ENCODE peak calls at places on chromosomes 5 and 9, in five cellular contexts. N is sigmoid colon, F is thyroid gland, Y is GM12892, H is H54. W is an unnamed sample.

GRCh38 chr9:13241283-13241682 is 38.2 kb downstream of the MPDZ start:
- DNase-seq in N (no peak), F (no peak), Y (no peak), H (no peak), W (no peak)

GRCh38 chr5:113052041-113052795 is 75.6 kb downstream of the DCP2 start:
- DNase-seq in N (no peak), F (no peak), Y (no peak), H (no peak), W (no peak)

GRCh38 chr9:136661641-136662325 is 933 bp upstream of the EGFL7 start:
- DNase-seq in N (no peak), F (no peak), Y (no peak), H (no peak), W (peak; percentile 52)

GRCh38 chr9:93807166-93808013 is 147.8 kb downstream of the BARX1 start:
- DNase-seq in N (no peak), F (no peak), Y (no peak), H (peak; percentile 3), W (no peak)

GRCh38 chr9:126516936-126517750 is 96.6 kb upstream of the LMX1B start:
- DNase-seq in N (no peak), F (peak; percentile 13), Y (no peak), H (peak; percentile 97), W (no peak)

GRCh38 chr9:136352682-136353081 is 10.9 kb downstream of the DNLZ start:
- DNase-seq in N (no peak), F (peak; percentile 87), Y (no peak), H (no peak), W (no peak)

GRCh38 chr5:39503148-39503547 is 78.4 kb upstream of the DAB2 start:
- DNase-seq in N (peak; percentile 88), F (no peak), Y (no peak), H (no peak), W (no peak)

GRCh38 chr5:127899214-127899610 is 184.4 kb upstream of the SLC12A2 start:
- DNase-seq in N (no peak), F (no peak), Y (no peak), H (no peak), W (no peak)

GRCh38 chr5:10111575-10111974 is 138.1 kb downstream of the ATPSCKMT start:
- DNase-seq in N (no peak), F (peak; percentile 10), Y (no peak), H (peak; percentile 73), W (no peak)

GRCh38 chr9:131747352-131747751 is 7.5 kb upstream of the RAPGEF1 start:
- DNase-seq in N (no peak), F (no peak), Y (no peak), H (no peak), W (no peak)

GRCh38 chr5:84715087-84715486 is 330.4 kb upstream of the EDIL3 start:
- DNase-seq in N (no peak), F (no peak), Y (no peak), H (no peak), W (no peak)

GRCh38 chr9:36341936-36342577 is 58.0 kb downstream of the RNF38 start:
- DNase-seq in N (no peak), F (no peak), Y (no peak), H (no peak), W (no peak)

GRCh38 chr5:35285011-35285410 is 54.7 kb upstream of the PRLR start:
- DNase-seq in N (no peak), F (no peak), Y (no peak), H (no peak), W (no peak)

GRCh38 chr5:167743685-167744084 is 547.8 kb upstream of the WWC1 start:
- DNase-seq in N (no peak), F (peak; percentile 21), Y (no peak), H (peak; percentile 19), W (no peak)

GRCh38 chr9:124743686-124744348 is 27.3 kb downstream of the NR6A1 start:
- DNase-seq in N (no peak), F (no peak), Y (no peak), H (no peak), W (no peak)

GRCh38 chr9:4805519-4805918 is 12.8 kb downstream of the RCL1 start:
- DNase-seq in N (no peak), F (no peak), Y (no peak), H (no peak), W (no peak)
- TF ChIP-seq POLR2A in N (no peak), F (no peak), Y (no peak), H (no peak), W (no peak)

GRCh38 chr5:126137771-126138474 is 285.3 kb upstream of the GRAMD2B start:
- DNase-seq in N (no peak), F (no peak), Y (no peak), H (no peak), W (no peak)
- TF ChIP-seq POLR2A in N (no peak), F (no peak), Y (no peak), H (no peak), W (no peak)

GRCh38 chr5:136191304-136192014 is 1.5 kb downstream of the SMIM32 start:
- DNase-seq in N (peak; percentile 54), F (no peak), Y (no peak), H (no peak), W (no peak)
- TF ChIP-seq POLR2A in N (no peak), F (no peak), Y (no peak), H (no peak), W (no peak)

DNA sequence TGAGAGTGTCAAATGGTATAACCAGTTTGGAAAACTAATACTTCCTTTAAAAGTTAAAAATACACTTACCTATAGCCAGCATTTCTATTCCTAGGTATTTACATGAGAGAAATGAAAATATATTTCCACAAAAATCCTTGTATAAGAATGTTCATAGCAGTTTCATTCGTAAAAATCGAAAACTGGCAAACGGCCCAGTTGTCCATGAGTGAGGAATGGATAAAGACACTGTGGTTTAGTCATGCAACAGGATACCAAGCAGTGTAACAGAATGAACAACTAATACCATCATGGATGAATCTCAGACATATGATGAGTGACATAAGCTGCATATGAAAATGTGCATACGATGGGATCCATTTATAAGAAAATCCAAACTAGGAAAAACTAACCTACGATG is 136.7 kb downstream of the MACROH2A1 start:
- DNase-seq in N (no peak), F (no peak), Y (no peak), H (no peak), W (no peak)
- TF ChIP-seq POLR2A in N (no peak), F (no peak), Y (no peak), H (no peak), W (no peak)

GRCh38 chr5:95549030-95549429 is 5.7 kb downstream of the SKIC3 start:
- DNase-seq in N (no peak), F (no peak), Y (no peak), H (no peak), W (no peak)

GRCh38 chr5:95555553-95555952 is 652 bp downstream of the ARSK start:
- DNase-seq in N (no peak), F (no peak), Y (no peak), H (no peak), W (no peak)

GRCh38 chr5:95554331-95554646 is 488 bp downstream of the SKIC3 start:
- DNase-seq in N (no peak), F (no peak), Y (no peak), H (no peak), W (no peak)

DNA sequence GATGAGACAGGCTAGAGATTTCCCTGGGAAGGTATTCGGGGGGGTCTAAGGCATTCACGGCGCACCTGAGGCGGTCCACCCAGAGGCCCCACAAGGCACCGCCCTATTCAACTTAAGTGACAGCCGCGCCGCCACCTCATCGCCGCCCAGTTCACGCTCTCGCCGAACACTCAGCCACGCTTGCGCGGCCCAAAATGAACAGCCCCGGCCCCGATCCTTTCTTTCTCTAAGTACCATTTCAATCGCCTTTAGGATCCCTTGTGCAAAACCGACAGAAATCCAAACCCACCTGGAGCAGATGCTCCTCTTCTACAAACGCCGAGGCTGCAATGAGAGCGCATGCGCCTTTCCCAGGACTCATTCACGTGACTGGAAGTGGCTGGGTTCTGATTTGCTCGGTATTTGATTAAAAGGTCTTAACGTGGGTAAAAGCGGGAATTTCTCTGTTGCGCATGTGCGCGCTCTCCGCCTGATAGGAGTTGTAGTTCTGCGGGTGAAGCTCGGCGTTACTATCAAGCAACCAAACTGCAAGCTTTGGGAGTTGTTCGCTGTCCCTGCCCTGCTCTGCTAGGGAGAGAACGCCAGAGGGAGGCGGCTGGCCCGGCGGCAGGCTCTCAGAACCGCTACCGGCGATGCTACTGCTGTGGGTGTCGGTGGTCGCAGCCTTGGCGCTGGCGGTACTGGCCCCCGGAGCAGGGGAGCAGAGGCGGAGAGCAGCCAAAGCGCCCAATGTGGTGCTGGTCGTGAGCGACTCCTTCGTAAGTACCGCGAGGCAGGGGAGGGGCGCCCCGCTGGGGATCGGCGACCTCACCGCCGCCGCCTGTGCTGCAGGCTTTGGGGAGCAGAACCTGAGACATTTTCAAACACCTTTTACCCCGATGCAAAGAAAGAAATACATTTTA is at the start of the genes ARSK and SKIC3:
- DNase-seq in N (peak; percentile 98), F (peak; percentile 96), Y (peak; percentile 53), H (peak; percentile 68), W (peak; percentile 96)
- TF ChIP-seq POLR2A in N (peak; percentile 74), F (peak; percentile 93), Y (peak; percentile 71), H (peak; percentile 61), W (peak; percentile 96)

GRCh38 chr5:151721087-151721646 is 34.5 kb upstream of the SPARC start:
- DNase-seq in N (no peak), F (no peak), Y (no peak), H (no peak), W (no peak)
- TF ChIP-seq POLR2A in N (no peak), F (no peak), Y (peak; percentile 69), H (no peak), W (no peak)

W was measured in right lobe of liver.